ENCODE peak calls at places on chromosomes 3 and 15, in nine cellular contexts. G is stimulated activated effector memory CD8-positive, alpha-beta T cell treated with anti-CD3 and anti-CD28 coated beads, Interleukin-12 subunit alpha, Interleukin-12 subunit beta, amount 100 ng/mL, for 72 hours; Y is lung microvascular endothelial cell; V is RKO; I is epithelial cell of esophagus; E is A172; O is stimulated activated CD4-positive, alpha-beta T cell treated with anti-CD3 and anti-CD28 coated beads, TNF-alpha, amount 100 ng/mL, for 24 hours; T is occipital lobe; X is EH. K is an unnamed sample.

GRCh38 chr15:79101866-79102581 is 11.4 kb upstream of the RASGRF1 start:
- DNase-seq in G (no peak), Y (no peak), V (no peak), I (no peak), E (peak; percentile 11), O (no peak), T (no peak), X (peak; percentile 9), K (no peak)

GRCh38 chr15:99509686-99510461 is 55.9 kb upstream of the MEF2A start:
- DNase-seq in G (no peak), Y (no peak), V (no peak), I (no peak), E (no peak), O (no peak), T (no peak), X (no peak), K (no peak)

GRCh38 chr3:194592798-194593752 is 40.1 kb downstream of the TMEM44 start:
- DNase-seq in G (no peak), Y (no peak), V (peak; percentile 98), I (peak; percentile 98), E (peak; percentile 99), O (no peak), T (no peak), X (peak; percentile 100), K (no peak)

GRCh38 chr15:70197318-70197944 is 99.7 kb upstream of the TLE3 start:
- DNase-seq in G (no peak), Y (no peak), V (no peak), I (peak; percentile 59), E (peak; percentile 19), O (no peak), T (no peak), X (no peak), K (no peak)

GRCh38 chr3:143674100-143674968 is 173.9 kb downstream of the SLC9A9 start:
- DNase-seq in G (peak; percentile 88), Y (peak; percentile 78), V (peak; percentile 66), I (peak; percentile 76), E (peak; percentile 53), O (peak; percentile 57), T (peak; percentile 38), X (peak; percentile 65), K (peak; percentile 77)

GRCh38 chr3:54870423-54870822 is 57.4 kb downstream of the LRTM1 start:
- DNase-seq in G (no peak), Y (no peak), V (peak; percentile 75), I (peak; percentile 63), E (peak; percentile 95), O (no peak), T (no peak), X (peak; percentile 98), K (no peak)

GRCh38 chr15:53506370-53506769 is 253.1 kb downstream of the WDR72 start:
- DNase-seq in G (no peak), Y (no peak), V (peak; percentile 11), I (no peak), E (no peak), O (no peak), T (no peak), X (no peak), K (no peak)

GRCh38 chr3:160395297-160395696 is 3.7 kb downstream of the IFT80 start:
- DNase-seq in G (no peak), Y (peak; percentile 72), V (no peak), I (peak; percentile 35), E (peak; percentile 85), O (no peak), T (no peak), X (peak; percentile 86), K (no peak)

GRCh38 chr15:51382787-51383186 is 41.3 kb downstream of the GLDN start:
- DNase-seq in G (no peak), Y (peak; percentile 64), V (peak; percentile 59), I (peak; percentile 52), E (peak; percentile 22), O (no peak), T (no peak), X (peak; percentile 53), K (no peak)

GRCh38 chr3:132225664-132226063 is 91.5 kb upstream of the ACP3 start:
- DNase-seq in G (no peak), Y (no peak), V (no peak), I (peak; percentile 97), E (no peak), O (no peak), T (no peak), X (no peak), K (no peak)

GRCh38 chr3:30331519-30331918 is 274.9 kb upstream of the TGFBR2 start:
- DNase-seq in G (no peak), Y (no peak), V (no peak), I (no peak), E (no peak), O (no peak), T (no peak), X (no peak), K (no peak)

GRCh38 chr3:58540176-58540863 is 3.3 kb upstream of the ACOX2 start:
- DNase-seq in G (no peak), Y (no peak), V (no peak), I (no peak), E (no peak), O (no peak), T (no peak), X (no peak), K (no peak)

GRCh38 chr3:123757281-123757940 is 126.7 kb downstream of the MYLK start:
- DNase-seq in G (no peak), Y (no peak), V (no peak), I (peak; percentile 55), E (peak; percentile 86), O (no peak), T (peak; percentile 41), X (peak; percentile 85), K (peak; percentile 37)

GRCh38 chr3:124657138-124657537 is 73.1 kb upstream of the UMPS start:
- DNase-seq in G (no peak), Y (no peak), V (no peak), I (no peak), E (no peak), O (no peak), T (no peak), X (no peak), K (no peak)

GRCh38 chr15:68183886-68184285 is 21.2 kb downstream of the CALML4 start:
- DNase-seq in G (no peak), Y (no peak), V (no peak), I (peak; percentile 12), E (no peak), O (no peak), T (no peak), X (peak; percentile 52), K (no peak)

GRCh38 chr3:187684444-187684843 is 14.2 kb upstream of the SST start:
- DNase-seq in G (no peak), Y (no peak), V (no peak), I (no peak), E (no peak), O (no peak), T (no peak), X (no peak), K (no peak)

GRCh38 chr15:27623149-27623548 is 476.0 kb downstream of the OCA2 start:
- DNase-seq in G (no peak), Y (no peak), V (no peak), I (no peak), E (no peak), O (no peak), T (no peak), X (no peak), K (no peak)

GRCh38 chr3:57582470-57583168 is 14.5 kb downstream of the ARF4 start:
- DNase-seq in G (no peak), Y (peak; percentile 24), V (peak; percentile 39), I (peak; percentile 82), E (peak; percentile 27), O (no peak), T (no peak), X (peak; percentile 24), K (no peak)

GRCh38 chr3:126308394-126309125 is 48.6 kb downstream of the KLF15 start:
- DNase-seq in G (peak; percentile 30), Y (no peak), V (no peak), I (no peak), E (no peak), O (no peak), T (no peak), X (no peak), K (no peak)

GRCh38 chr3:114794894-114795630 is 352.0 kb downstream of the ZBTB20 start:
- DNase-seq in G (no peak), Y (no peak), V (no peak), I (no peak), E (no peak), O (no peak), T (no peak), X (no peak), K (no peak)

GRCh38 chr3:57778499-57778898 is 22.4 kb downstream of the SLMAP start:
- DNase-seq in G (no peak), Y (no peak), V (no peak), I (peak; percentile 56), E (no peak), O (no peak), T (no peak), X (peak; percentile 10), K (no peak)

GRCh38 chr15:74203914-74204431 is 1.4 kb upstream of the STRA6 start:
- DNase-seq in G (no peak), Y (no peak), V (no peak), I (no peak), E (peak; percentile 80), O (no peak), T (no peak), X (peak; percentile 81), K (no peak)

GRCh38 chr3:5226783-5227182 is 39.3 kb downstream of the EDEM1 start:
- DNase-seq in G (no peak), Y (peak; percentile 62), V (peak; percentile 54), I (peak; percentile 22), E (peak; percentile 16), O (no peak), T (no peak), X (peak; percentile 48), K (no peak)

GRCh38 chr3:107933450-107933849 is 157.4 kb downstream of the CD47 start:
- DNase-seq in G (no peak), Y (no peak), V (no peak), I (no peak), E (no peak), O (no peak), T (no peak), X (no peak), K (no peak)